ENCODE peak calls at places on chromosomes 1 and 21, in ten cellular contexts. N is PC-3, W is OCI-LY7, D is breast epithelium, M is mammary epithelial cell, I is ovary, K is SK-N-SH, L is tibial artery, U is heart right ventricle, A is esophagus muscularis mucosa. O is an unnamed sample.

GRCh38 chr1:4380564-4381168 is 273.7 kb upstream of the AJAP1 start:
- DNase-seq in N (no peak), W (no peak), D (no peak), M (peak; percentile 21), I (no peak), K (no peak), L (no peak), U (no peak), A (no peak), O (no peak)

GRCh38 chr21:33685613-33686197 is 43.4 kb downstream of the ITSN1 start:
- DNase-seq in N (peak; percentile 24), W (no peak), D (no peak), M (peak; percentile 40), I (no peak), K (no peak), L (no peak), U (no peak), A (no peak), O (no peak)

GRCh38 chr21:34027727-34028461 is 45.5 kb upstream of the MRPS6 start:
- DNase-seq in N (no peak), W (no peak), D (no peak), M (no peak), I (no peak), K (no peak), L (no peak), U (no peak), A (no peak), O (no peak)

GRCh38 chr1:151846062-151846568 is 6.5 kb upstream of the C2CD4D start:
- DNase-seq in N (peak; percentile 80), W (peak; percentile 29), D (no peak), M (peak; percentile 62), I (no peak), K (no peak), L (peak; percentile 19), U (no peak), A (no peak), O (no peak)

GRCh38 chr21:17708541-17709265 is 96.0 kb upstream of the BTG3 start:
- DNase-seq in N (no peak), W (no peak), D (no peak), M (peak; percentile 76), I (no peak), K (no peak), L (no peak), U (no peak), A (no peak), O (no peak)

GRCh38 chr1:199778324-199778955 is 249.1 kb upstream of the NR5A2 start:
- DNase-seq in N (peak; percentile 46), W (no peak), D (no peak), M (no peak), I (no peak), K (peak; percentile 15), L (no peak), U (no peak), A (no peak), O (no peak)

GRCh38 chr1:56380556-56380955 is 198.8 kb downstream of the PLPP3 start:
- DNase-seq in N (peak; percentile 16), W (no peak), D (no peak), M (no peak), I (no peak), K (no peak), L (no peak), U (no peak), A (no peak), O (no peak)

GRCh38 chr1:210787800-210788199 is 346.1 kb downstream of the KCNH1 start:
- DNase-seq in N (no peak), W (no peak), D (no peak), M (no peak), I (no peak), K (peak; percentile 41), L (no peak), U (no peak), A (no peak), O (no peak)

GRCh38 chr21:34159617-34159883 is 86.2 kb downstream of the MRPS6 start:
- DNase-seq in N (no peak), W (no peak), D (no peak), M (no peak), I (no peak), K (no peak), L (no peak), U (no peak), A (no peak), O (no peak)

GRCh38 chr1:185654199-185654951 is 79.8 kb upstream of the HMCN1 start:
- DNase-seq in N (no peak), W (no peak), D (no peak), M (no peak), I (no peak), K (no peak), L (no peak), U (no peak), A (no peak), O (no peak)

GRCh38 chr1:79037085-79037484 is 30.6 kb upstream of the ADGRL4 start:
- DNase-seq in N (no peak), W (peak; percentile 4), D (no peak), M (no peak), I (no peak), K (no peak), L (no peak), U (no peak), A (no peak), O (no peak)
- H3K9me3 ChIP-seq in N (peaks cover 9% of the 10 kb centered on the region), W (no peaks in the 10 kb centered on the region), D (peaks cover 8% of the 10 kb centered on the region), M (peaks cover 7% of the 10 kb centered on the region), I (no peaks in the 10 kb centered on the region), K (no peaks in the 10 kb centered on the region), L (no peaks in the 10 kb centered on the region), U (peaks cover 5% of the 10 kb centered on the region), A (peaks cover 9% of the 10 kb centered on the region), O (peaks cover 8% of the 10 kb centered on the region)

GRCh38 chr1:156293895-156294294 is 1.6 kb downstream of the GLMP start:
- DNase-seq in N (no peak), W (no peak), D (no peak), M (no peak), I (no peak), K (no peak), L (no peak), U (no peak), A (no peak), O (no peak)
- TF ChIP-seq CTCF in N (no peak), W (no peak), D (no peak), M (no peak), I (no peak), K (no peak), L (no peak), U (no peak), A (no peak), O (no peak)

GRCh38 chr1:17875171-17875881 is 120.2 kb downstream of the ACTL8 start:
- DNase-seq in N (peak; percentile 56), W (no peak), D (no peak), M (peak; percentile 20), I (no peak), K (no peak), L (no peak), U (no peak), A (no peak), O (no peak)
- H3K4me3 ChIP-seq in N (no peak overlapping the region), W (no peak overlapping the region), D (no peak overlapping the region), M (no peak overlapping the region), I (no peak overlapping the region), K (no peak overlapping the region), L (no peak overlapping the region), U (no peak overlapping the region), A (no peak overlapping the region), O (no peak overlapping the region)

GRCh38 chr1:40519517-40519916 is 10.9 kb downstream of the EXO5 start:
- DNase-seq in N (no peak), W (no peak), D (no peak), M (no peak), I (no peak), K (no peak), L (no peak), U (no peak), A (no peak), O (no peak)
- H3K9me3 ChIP-seq in N (peaks cover 9% of the 10 kb centered on the region), W (no peaks in the 10 kb centered on the region), D (peaks cover 50% of the 10 kb centered on the region), M (peaks cover 11% of the 10 kb centered on the region), I (no peaks in the 10 kb centered on the region), K (peaks cover 9% of the 10 kb centered on the region), L (no peaks in the 10 kb centered on the region), U (no peaks in the 10 kb centered on the region), A (peaks cover 17% of the 10 kb centered on the region), O (peaks cover 8% of the 10 kb centered on the region)

O was measured in WERI-Rb-1.